ENCODE peak calls at places on chromosomes 11 and 22, in nine cellular contexts. One of them, this sample, is unnamed. For H3K4me1, the result is how much of the 10 kb centered on the place peaks cover.

GRCh38 chr22:49660794-49661781 is 166.6 kb downstream of the BRD1 start:
- DNase-seq in IMR-90: no peak
- DNase-seq in prostate gland: no peak
- DNase-seq in ovary: peak
- DNase-seq in psoas muscle: no peak
- DNase-seq in body of pancreas: no peak
- DNase-seq in neural progenitor cell: no peak
- DNase-seq in GM23338: no peak
- DNase-seq in uterus: no peak
- DNase-seq in this sample: no peak

GRCh38 chr11:65103476-65103875 is 7.5 kb downstream of the VPS51 start:
- DNase-seq in body of pancreas: no peak
- DNase-seq in GM23338: no peak
- DNase-seq in uterus: no peak
- DNase-seq in psoas muscle: no peak
- DNase-seq in prostate gland: no peak
- DNase-seq in IMR-90: no peak
- DNase-seq in ovary: no peak
- DNase-seq in neural progenitor cell: no peak
- DNase-seq in this sample: no peak

GRCh38 chr22:47125603-47126002 is 363.2 kb downstream of the TBC1D22A start:
- DNase-seq in IMR-90: no peak
- DNase-seq in ovary: no peak
- DNase-seq in body of pancreas: no peak
- DNase-seq in neural progenitor cell: no peak
- DNase-seq in psoas muscle: no peak
- DNase-seq in prostate gland: no peak
- DNase-seq in GM23338: peak
- DNase-seq in uterus: no peak
- DNase-seq in this sample: no peak

GRCh38 chr11:921921-922678 is 3.6 kb upstream of the AP2A2 start:
- DNase-seq in neural progenitor cell: peak
- DNase-seq in ovary: no peak
- DNase-seq in uterus: no peak
- DNase-seq in body of pancreas: no peak
- DNase-seq in prostate gland: no peak
- DNase-seq in psoas muscle: no peak
- DNase-seq in GM23338: no peak
- DNase-seq in IMR-90: no peak
- DNase-seq in this sample: no peak

GRCh38 chr11:130166457-130166784 is 6.8 kb downstream of the ST14 start:
- DNase-seq in uterus: no peak
- DNase-seq in neural progenitor cell: no peak
- DNase-seq in prostate gland: no peak
- DNase-seq in psoas muscle: no peak
- DNase-seq in GM23338: no peak
- DNase-seq in body of pancreas: no peak
- DNase-seq in IMR-90: peak
- DNase-seq in ovary: no peak
- DNase-seq in this sample: peak

GRCh38 chr22:42313204-42313603 is 42.8 kb upstream of the TCF20 start:
- DNase-seq in uterus: no peak
- DNase-seq in IMR-90: no peak
- DNase-seq in neural progenitor cell: no peak
- DNase-seq in ovary: no peak
- DNase-seq in psoas muscle: no peak
- DNase-seq in prostate gland: no peak
- DNase-seq in GM23338: peak
- DNase-seq in body of pancreas: no peak
- DNase-seq in this sample: no peak

GRCh38 chr22:30671071-30671470 is 3.4 kb upstream of the DUSP18 start:
- DNase-seq in body of pancreas: no peak
- DNase-seq in psoas muscle: no peak
- DNase-seq in GM23338: no peak
- DNase-seq in ovary: no peak
- DNase-seq in neural progenitor cell: no peak
- DNase-seq in IMR-90: no peak
- DNase-seq in prostate gland: no peak
- DNase-seq in uterus: no peak
- DNase-seq in this sample: no peak

GRCh38 chr11:104946907-104947306 is 21.5 kb downstream of the CASP4 start:
- DNase-seq in prostate gland: no peak
- DNase-seq in IMR-90: peak
- DNase-seq in uterus: no peak
- DNase-seq in body of pancreas: no peak
- DNase-seq in psoas muscle: no peak
- DNase-seq in neural progenitor cell: peak
- DNase-seq in GM23338: peak
- DNase-seq in ovary: no peak
- DNase-seq in this sample: peak

GRCh38 chr22:45240137-45240809 is 421 bp downstream of the KIAA0930 start:
- DNase-seq in uterus: no peak
- DNase-seq in IMR-90: no peak
- DNase-seq in ovary: peak
- DNase-seq in GM23338: peak
- DNase-seq in psoas muscle: peak
- DNase-seq in neural progenitor cell: peak
- DNase-seq in prostate gland: no peak
- DNase-seq in body of pancreas: no peak
- DNase-seq in this sample: no peak

DNA sequence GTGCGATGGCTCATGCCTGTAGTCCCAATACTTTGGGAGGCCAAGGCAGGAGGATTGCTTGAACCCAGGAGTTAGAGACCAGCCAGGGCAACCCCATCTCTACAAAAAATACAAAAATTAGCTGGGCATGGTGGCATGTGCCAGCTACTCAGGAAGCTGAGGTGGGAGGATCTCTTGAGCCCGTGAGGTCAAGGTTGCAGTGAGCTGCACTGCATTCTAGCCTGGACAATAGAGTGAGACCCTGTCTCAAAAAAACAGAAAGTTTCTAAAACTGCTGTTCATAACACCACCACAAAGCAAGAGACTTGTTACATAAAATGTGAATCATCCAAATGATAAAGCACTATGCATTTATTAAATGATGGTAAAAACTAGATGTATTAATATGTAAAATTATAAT is 40.2 kb upstream of the CCDC34 start:
- DNase-seq in uterus: no peak
- DNase-seq in psoas muscle: no peak
- DNase-seq in GM23338: no peak
- DNase-seq in ovary: no peak
- DNase-seq in body of pancreas: no peak
- DNase-seq in IMR-90: no peak
- DNase-seq in neural progenitor cell: no peak
- DNase-seq in prostate gland: no peak
- DNase-seq in this sample: no peak
- H3K4me1 ChIP-seq in uterus: under half
- H3K4me1 ChIP-seq in psoas muscle: under half
- H3K4me1 ChIP-seq in GM23338: under half
- H3K4me1 ChIP-seq in ovary: under half
- H3K4me1 ChIP-seq in body of pancreas: half or more
- H3K4me1 ChIP-seq in IMR-90: under half
- H3K4me1 ChIP-seq in neural progenitor cell: half or more
- H3K4me1 ChIP-seq in prostate gland: under half
- H3K4me1 ChIP-seq in this sample: under half

GRCh38 chr11:75344186-75344585 is 7.3 kb downstream of the ARRB1 start:
- DNase-seq in uterus: no peak
- DNase-seq in prostate gland: no peak
- DNase-seq in body of pancreas: peak
- DNase-seq in IMR-90: no peak
- DNase-seq in GM23338: no peak
- DNase-seq in ovary: no peak
- DNase-seq in neural progenitor cell: no peak
- DNase-seq in psoas muscle: no peak
- DNase-seq in this sample: no peak

GRCh38 chr11:75339685-75340409 is 11.6 kb downstream of the ARRB1 start:
- DNase-seq in GM23338: no peak
- DNase-seq in ovary: no peak
- DNase-seq in prostate gland: no peak
- DNase-seq in IMR-90: no peak
- DNase-seq in body of pancreas: no peak
- DNase-seq in uterus: no peak
- DNase-seq in psoas muscle: no peak
- DNase-seq in neural progenitor cell: peak
- DNase-seq in this sample: no peak

GRCh38 chr11:75342966-75343870 is 8.2 kb downstream of the ARRB1 start:
- DNase-seq in body of pancreas: peak
- DNase-seq in uterus: no peak
- DNase-seq in IMR-90: peak
- DNase-seq in GM23338: peak
- DNase-seq in psoas muscle: no peak
- DNase-seq in prostate gland: peak
- DNase-seq in ovary: no peak
- DNase-seq in neural progenitor cell: peak
- DNase-seq in this sample: no peak

GRCh38 chr11:75342231-75342918 is 9.1 kb downstream of the ARRB1 start:
- DNase-seq in GM23338: no peak
- DNase-seq in psoas muscle: no peak
- DNase-seq in prostate gland: no peak
- DNase-seq in neural progenitor cell: no peak
- DNase-seq in uterus: no peak
- DNase-seq in body of pancreas: no peak
- DNase-seq in ovary: no peak
- DNase-seq in IMR-90: no peak
- DNase-seq in this sample: no peak

GRCh38 chr11:75341583-75341982 is 9.9 kb downstream of the ARRB1 start:
- DNase-seq in prostate gland: no peak
- DNase-seq in neural progenitor cell: no peak
- DNase-seq in body of pancreas: peak
- DNase-seq in GM23338: no peak
- DNase-seq in IMR-90: no peak
- DNase-seq in uterus: no peak
- DNase-seq in ovary: no peak
- DNase-seq in psoas muscle: no peak
- DNase-seq in this sample: no peak
- H3K4me1 ChIP-seq in prostate gland: half or more
- H3K4me1 ChIP-seq in neural progenitor cell: under half
- H3K4me1 ChIP-seq in body of pancreas: half or more
- H3K4me1 ChIP-seq in GM23338: under half
- H3K4me1 ChIP-seq in IMR-90: half or more
- H3K4me1 ChIP-seq in uterus: under half
- H3K4me1 ChIP-seq in ovary: under half
- H3K4me1 ChIP-seq in psoas muscle: under half
- H3K4me1 ChIP-seq in this sample: half or more

GRCh38 chr22:39472570-39473556 is 16.1 kb downstream of the MGAT3 start:
- DNase-seq in IMR-90: no peak
- DNase-seq in ovary: no peak
- DNase-seq in GM23338: no peak
- DNase-seq in prostate gland: no peak
- DNase-seq in uterus: no peak
- DNase-seq in body of pancreas: peak
- DNase-seq in psoas muscle: no peak
- DNase-seq in neural progenitor cell: no peak
- DNase-seq in this sample: no peak

GRCh38 chr22:39470462-39471335 is 13.9 kb downstream of the MGAT3 start:
- DNase-seq in neural progenitor cell: peak
- DNase-seq in uterus: no peak
- DNase-seq in ovary: no peak
- DNase-seq in psoas muscle: no peak
- DNase-seq in GM23338: no peak
- DNase-seq in IMR-90: no peak
- DNase-seq in prostate gland: no peak
- DNase-seq in body of pancreas: no peak
- DNase-seq in this sample: no peak

GRCh38 chr22:39469681-39470461 is 13.1 kb downstream of the MGAT3 start:
- DNase-seq in neural progenitor cell: peak
- DNase-seq in ovary: no peak
- DNase-seq in GM23338: no peak
- DNase-seq in body of pancreas: no peak
- DNase-seq in psoas muscle: no peak
- DNase-seq in IMR-90: no peak
- DNase-seq in prostate gland: no peak
- DNase-seq in uterus: no peak
- DNase-seq in this sample: no peak

GRCh38 chr22:39473856-39474255 is 17.0 kb downstream of the MGAT3 start:
- DNase-seq in body of pancreas: no peak
- DNase-seq in psoas muscle: no peak
- DNase-seq in GM23338: no peak
- DNase-seq in IMR-90: no peak
- DNase-seq in prostate gland: no peak
- DNase-seq in ovary: no peak
- DNase-seq in neural progenitor cell: no peak
- DNase-seq in uterus: no peak
- DNase-seq in this sample: no peak

GRCh38 chr22:39471421-39472141 is 14.8 kb downstream of the MGAT3 start:
- DNase-seq in IMR-90: peak
- DNase-seq in uterus: no peak
- DNase-seq in ovary: no peak
- DNase-seq in neural progenitor cell: peak
- DNase-seq in body of pancreas: no peak
- DNase-seq in prostate gland: no peak
- DNase-seq in psoas muscle: no peak
- DNase-seq in GM23338: no peak
- DNase-seq in this sample: no peak
- H3K4me1 ChIP-seq in IMR-90: under half
- H3K4me1 ChIP-seq in uterus: under half
- H3K4me1 ChIP-seq in ovary: under half
- H3K4me1 ChIP-seq in neural progenitor cell: half or more
- H3K4me1 ChIP-seq in body of pancreas: under half
- H3K4me1 ChIP-seq in prostate gland: under half
- H3K4me1 ChIP-seq in psoas muscle: under half
- H3K4me1 ChIP-seq in GM23338: under half
- H3K4me1 ChIP-seq in this sample: under half

DNA sequence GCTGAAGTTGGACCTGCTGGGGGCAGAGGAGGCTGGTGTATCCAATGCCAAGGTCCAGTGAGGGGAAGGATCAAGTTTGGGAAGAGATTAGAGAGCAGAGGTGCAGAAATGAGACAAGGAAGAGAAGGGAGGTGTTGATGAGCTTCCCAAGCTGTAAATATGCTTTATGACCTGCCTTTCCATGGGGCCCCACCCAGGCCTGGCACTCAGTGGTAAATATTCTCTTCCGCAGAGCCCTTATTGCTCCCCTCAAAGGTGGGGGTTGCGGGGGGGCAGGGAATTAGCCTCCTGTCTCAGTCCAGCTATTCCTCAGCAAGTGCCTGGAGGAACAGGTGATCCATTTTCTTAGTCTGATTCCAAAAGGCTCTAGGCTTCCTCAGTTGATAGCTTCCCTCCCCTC is 24.1 kb downstream of the PHLDB1 start:
- DNase-seq in ovary: no peak
- DNase-seq in neural progenitor cell: no peak
- DNase-seq in body of pancreas: no peak
- DNase-seq in prostate gland: no peak
- DNase-seq in psoas muscle: no peak
- DNase-seq in uterus: no peak
- DNase-seq in GM23338: no peak
- DNase-seq in IMR-90: no peak
- DNase-seq in this sample: no peak
- H3K4me1 ChIP-seq in ovary: under half
- H3K4me1 ChIP-seq in neural progenitor cell: under half
- H3K4me1 ChIP-seq in body of pancreas: under half
- H3K4me1 ChIP-seq in prostate gland: under half
- H3K4me1 ChIP-seq in psoas muscle: under half
- H3K4me1 ChIP-seq in uterus: under half
- H3K4me1 ChIP-seq in GM23338: under half
- H3K4me1 ChIP-seq in IMR-90: under half
- H3K4me1 ChIP-seq in this sample: under half

This sample was measured in Panc1.